ENCODE peak calls at places on chromosomes 6 and 20, in five cellular contexts. One of them, this sample, is unnamed.

GRCh38 chr20:12882832-12883506 is 125.8 kb upstream of the SPTLC3 start:
- DNase-seq in stomach: no peak
- DNase-seq in ovary: no peak
- DNase-seq in A549: no peak
- DNase-seq in uterus: no peak
- DNase-seq in this sample: no peak

GRCh38 chr6:151058021-151058733 is 181.6 kb upstream of the AKAP12 start:
- DNase-seq in stomach: no peak
- DNase-seq in ovary: peak
- DNase-seq in A549: no peak
- DNase-seq in uterus: no peak
- DNase-seq in this sample: no peak

GRCh38 chr6:11621119-11621518 is 83.6 kb downstream of the TMEM170B start:
- DNase-seq in stomach: no peak
- DNase-seq in ovary: no peak
- DNase-seq in A549: no peak
- DNase-seq in uterus: no peak
- DNase-seq in this sample: no peak

GRCh38 chr6:151627689-151628444 is 134.1 kb downstream of the CCDC170 start:
- DNase-seq in stomach: no peak
- DNase-seq in ovary: no peak
- DNase-seq in A549: no peak
- DNase-seq in uterus: no peak
- DNase-seq in this sample: no peak

GRCh38 chr6:161091972-161092701 is 100.6 kb downstream of the MAP3K4 start:
- DNase-seq in stomach: no peak
- DNase-seq in ovary: no peak
- DNase-seq in A549: no peak
- DNase-seq in uterus: peak
- DNase-seq in this sample: no peak

GRCh38 chr6:63573899-63574553 is 1.7 kb downstream of the LOC128125822 start:
- DNase-seq in stomach: peak
- DNase-seq in ovary: no peak
- DNase-seq in A549: no peak
- DNase-seq in uterus: peak
- DNase-seq in this sample: peak

GRCh38 chr20:62925420-62926228 is 681 bp downstream of the DIDO1 start:
- DNase-seq in stomach: peak
- DNase-seq in ovary: peak
- DNase-seq in A549: no peak
- DNase-seq in uterus: no peak
- DNase-seq in this sample: no peak

GRCh38 chr6:12241493-12242214 is 48.5 kb upstream of the EDN1 start:
- DNase-seq in stomach: no peak
- DNase-seq in ovary: no peak
- DNase-seq in A549: no peak
- DNase-seq in uterus: no peak
- DNase-seq in this sample: no peak

GRCh38 chr6:138653435-138653834 is 120.1 kb upstream of the CCDC28A start:
- DNase-seq in stomach: no peak
- DNase-seq in ovary: no peak
- DNase-seq in A549: no peak
- DNase-seq in uterus: no peak
- DNase-seq in this sample: no peak

GRCh38 chr6:26199773-26200728 is 112.8 kb downstream of the HFE start:
- DNase-seq in stomach: no peak
- DNase-seq in ovary: no peak
- DNase-seq in A549: no peak
- DNase-seq in uterus: no peak
- DNase-seq in this sample: no peak

GRCh38 chr20:41138527-41139226 is 1.3 kb downstream of the PLCG1 start:
- DNase-seq in stomach: no peak
- DNase-seq in ovary: no peak
- DNase-seq in A549: no peak
- DNase-seq in uterus: no peak
- DNase-seq in this sample: no peak

GRCh38 chr20:47205577-47206123 is 150.8 kb downstream of the ZMYND8 start:
- DNase-seq in stomach: peak
- DNase-seq in ovary: no peak
- DNase-seq in A549: peak
- DNase-seq in uterus: no peak
- DNase-seq in this sample: no peak

GRCh38 chr6:55082021-55082420 is 92.3 kb upstream of the HCRTR2 start:
- DNase-seq in stomach: no peak
- DNase-seq in ovary: no peak
- DNase-seq in A549: no peak
- DNase-seq in uterus: no peak
- DNase-seq in this sample: no peak

GRCh38 chr6:159118941-159119340 is 50.3 kb upstream of the FNDC1 start:
- DNase-seq in stomach: no peak
- DNase-seq in ovary: no peak
- DNase-seq in A549: no peak
- DNase-seq in uterus: no peak
- DNase-seq in this sample: no peak

GRCh38 chr6:165889636-165890403 is 226.8 kb upstream of the PDE10A start:
- DNase-seq in stomach: no peak
- DNase-seq in ovary: no peak
- DNase-seq in A549: no peak
- DNase-seq in uterus: peak
- DNase-seq in this sample: no peak

GRCh38 chr6:38503940-38504682 is 135.6 kb downstream of the BTBD9 start:
- DNase-seq in stomach: no peak
- DNase-seq in ovary: no peak
- DNase-seq in A549: no peak
- DNase-seq in uterus: no peak
- DNase-seq in this sample: no peak

GRCh38 chr6:30895343-30895742 is 11.0 kb downstream of the DDR1 start:
- DNase-seq in stomach: no peak
- DNase-seq in ovary: peak
- DNase-seq in A549: no peak
- DNase-seq in uterus: no peak
- DNase-seq in this sample: no peak

GRCh38 chr6:26020291-26020982 is 57.8 kb downstream of the TRIM38 start:
- DNase-seq in stomach: peak
- DNase-seq in ovary: peak
- DNase-seq in A549: peak
- DNase-seq in uterus: peak
- DNase-seq in this sample: peak

GRCh38 chr6:14121936-14122344 is 4.4 kb downstream of the CD83 start:
- DNase-seq in stomach: no peak
- DNase-seq in ovary: no peak
- DNase-seq in A549: no peak
- DNase-seq in uterus: no peak
- DNase-seq in this sample: no peak

GRCh38 chr6:3965071-3965718 is 113.7 kb downstream of the FAM217A start:
- DNase-seq in stomach: no peak
- DNase-seq in ovary: no peak
- DNase-seq in A549: no peak
- DNase-seq in uterus: no peak
- DNase-seq in this sample: no peak

GRCh38 chr6:137631323-137631722 is 137.1 kb upstream of the OLIG3 start:
- DNase-seq in stomach: no peak
- DNase-seq in ovary: no peak
- DNase-seq in A549: no peak
- DNase-seq in uterus: no peak
- DNase-seq in this sample: no peak

GRCh38 chr6:40258531-40258930 is 324.3 kb upstream of the MOCS1 start:
- DNase-seq in stomach: no peak
- DNase-seq in ovary: no peak
- DNase-seq in A549: no peak
- DNase-seq in uterus: no peak
- DNase-seq in this sample: no peak

GRCh38 chr20:33660035-33660684 is 2.0 kb upstream of the C20orf144 start:
- DNase-seq in stomach: no peak
- DNase-seq in ovary: peak
- DNase-seq in A549: no peak
- DNase-seq in uterus: no peak
- DNase-seq in this sample: no peak

GRCh38 chr20:64131406-64131805 is 24.0 kb upstream of the NPBWR2 start:
- DNase-seq in stomach: no peak
- DNase-seq in ovary: no peak
- DNase-seq in A549: peak
- DNase-seq in uterus: no peak
- DNase-seq in this sample: peak

GRCh38 chr20:32168184-32168910 is 39.2 kb downstream of the PLAGL2 start:
- DNase-seq in stomach: no peak
- DNase-seq in ovary: no peak
- DNase-seq in A549: no peak
- DNase-seq in uterus: no peak
- DNase-seq in this sample: no peak

GRCh38 chr6:169905041-169905807 is 153.8 kb downstream of the ERMARD start:
- DNase-seq in stomach: peak
- DNase-seq in ovary: peak
- DNase-seq in A549: no peak
- DNase-seq in uterus: peak
- DNase-seq in this sample: no peak

GRCh38 chr20:19886666-19887288 is 128.7 kb downstream of the RIN2 start:
- DNase-seq in stomach: no peak
- DNase-seq in ovary: no peak
- DNase-seq in A549: peak
- DNase-seq in uterus: no peak
- DNase-seq in this sample: no peak

GRCh38 chr6:116556065-116556464 is 2.5 kb downstream of the CALHM4 start:
- DNase-seq in stomach: no peak
- DNase-seq in ovary: no peak
- DNase-seq in A549: no peak
- DNase-seq in uterus: no peak
- DNase-seq in this sample: no peak

GRCh38 chr6:118618676-118619377 is 32.6 kb downstream of the CEP85L start:
- DNase-seq in stomach: peak
- DNase-seq in ovary: peak
- DNase-seq in A549: peak
- DNase-seq in uterus: peak
- DNase-seq in this sample: peak

GRCh38 chr20:1422756-1423155 is 29.9 kb upstream of the FKBP1A start:
- DNase-seq in stomach: no peak
- DNase-seq in ovary: no peak
- DNase-seq in A549: no peak
- DNase-seq in uterus: no peak
- DNase-seq in this sample: no peak

GRCh38 chr20:57048027-57048869 is 218.2 kb downstream of the BMP7 start:
- DNase-seq in stomach: no peak
- DNase-seq in ovary: no peak
- DNase-seq in A549: peak
- DNase-seq in uterus: no peak
- DNase-seq in this sample: no peak

GRCh38 chr6:34760108-34760507 is 2.8 kb downstream of the SNRPC start:
- DNase-seq in stomach: no peak
- DNase-seq in ovary: no peak
- DNase-seq in A549: no peak
- DNase-seq in uterus: no peak
- DNase-seq in this sample: no peak

GRCh38 chr6:43275782-43276179 is 22.3 kb upstream of the SLC22A7 start:
- DNase-seq in stomach: no peak
- DNase-seq in ovary: no peak
- DNase-seq in A549: no peak
- DNase-seq in uterus: no peak
- DNase-seq in this sample: no peak

GRCh38 chr6:70549327-70549726 is 17.4 kb upstream of the SDHAF4 start:
- DNase-seq in stomach: no peak
- DNase-seq in ovary: no peak
- DNase-seq in A549: no peak
- DNase-seq in uterus: no peak
- DNase-seq in this sample: no peak

GRCh38 chr6:70552974-70553373 is 13.8 kb upstream of the SDHAF4 start:
- DNase-seq in stomach: no peak
- DNase-seq in ovary: no peak
- DNase-seq in A549: no peak
- DNase-seq in uterus: no peak
- DNase-seq in this sample: no peak

GRCh38 chr6:70547905-70548304 is 18.8 kb upstream of the SDHAF4 start:
- DNase-seq in stomach: no peak
- DNase-seq in ovary: no peak
- DNase-seq in A549: no peak
- DNase-seq in uterus: no peak
- DNase-seq in this sample: no peak

GRCh38 chr6:70547313-70547712 is 19.4 kb upstream of the SDHAF4 start:
- DNase-seq in stomach: no peak
- DNase-seq in ovary: no peak
- DNase-seq in A549: no peak
- DNase-seq in uterus: no peak
- DNase-seq in this sample: no peak

DNA sequence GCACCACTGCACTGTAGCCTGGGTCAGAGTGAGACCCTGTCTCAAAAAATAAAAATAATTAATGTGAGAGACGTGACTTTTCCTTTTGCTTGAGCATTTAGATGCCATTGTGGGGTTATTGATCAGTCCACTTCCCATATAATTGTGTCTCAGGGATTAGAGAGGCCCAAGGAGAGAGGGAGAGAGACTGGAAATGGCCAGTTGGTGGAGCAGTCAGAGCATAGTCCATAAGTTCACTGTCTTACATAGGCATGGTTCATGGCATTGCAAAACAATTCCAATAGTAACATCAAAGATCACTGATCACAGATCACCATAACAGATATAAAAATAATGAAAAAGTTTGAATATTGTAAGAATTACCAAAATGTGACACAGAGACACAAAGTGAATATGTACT is 15.2 kb upstream of the SDHAF4 start:
- DNase-seq in stomach: no peak
- DNase-seq in ovary: no peak
- DNase-seq in A549: no peak
- DNase-seq in uterus: no peak
- DNase-seq in this sample: no peak
- TF ChIP-seq CTCF in stomach: no peak
- TF ChIP-seq CTCF in ovary: no peak
- TF ChIP-seq CTCF in A549: peak
- TF ChIP-seq CTCF in uterus: no peak
- TF ChIP-seq CTCF in this sample: no peak

DNA sequence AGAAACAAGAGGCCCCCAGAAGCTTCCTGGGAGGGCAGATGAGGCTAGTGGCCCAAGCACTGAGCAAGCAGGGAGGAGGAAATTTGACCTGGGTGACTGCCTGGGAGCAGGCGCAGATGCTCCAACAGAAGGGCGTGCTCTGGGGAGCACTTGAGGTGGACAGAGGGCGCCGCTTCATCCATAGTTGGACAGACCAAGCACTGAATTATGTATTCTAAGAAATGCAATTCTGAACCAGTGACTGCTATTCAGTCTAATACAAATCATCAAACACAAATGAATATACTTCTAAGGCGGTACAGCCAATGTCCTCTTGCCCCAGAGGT is 28.7 kb upstream of the IRF4 start:
- DNase-seq in stomach: no peak
- DNase-seq in ovary: no peak
- DNase-seq in A549: no peak
- DNase-seq in uterus: no peak
- DNase-seq in this sample: no peak
- H3K4me3 ChIP-seq in stomach: no peak
- H3K4me3 ChIP-seq in ovary: no peak
- H3K4me3 ChIP-seq in A549: no peak
- H3K4me3 ChIP-seq in uterus: no peak
- H3K4me3 ChIP-seq in this sample: no peak

GRCh38 chr20:44572551-44573500 is 9.6 kb upstream of the PKIG start:
- DNase-seq in stomach: no peak
- DNase-seq in ovary: no peak
- DNase-seq in A549: no peak
- DNase-seq in uterus: peak
- DNase-seq in this sample: peak
- TF ChIP-seq POLR2A in stomach: no peak
- TF ChIP-seq POLR2A in ovary: no peak
- TF ChIP-seq POLR2A in A549: no peak
- TF ChIP-seq POLR2A in uterus: no peak
- TF ChIP-seq POLR2A in this sample: no peak

GRCh38 chr20:4944918-4945317 is 56.4 kb downstream of the SLC23A2 start:
- DNase-seq in stomach: no peak
- DNase-seq in ovary: no peak
- DNase-seq in A549: no peak
- DNase-seq in uterus: no peak
- DNase-seq in this sample: no peak
- TF ChIP-seq CTCF in stomach: no peak
- TF ChIP-seq CTCF in ovary: no peak
- TF ChIP-seq CTCF in A549: no peak
- TF ChIP-seq CTCF in uterus: no peak
- TF ChIP-seq CTCF in this sample: no peak